ENCODE peak calls at places on chromosome 15, in seven cellular contexts. G is GM12878, I is K562, Y is GM12891, K is SK-N-SH, A is HepG2, M is H1. B is an unnamed sample.

GRCh38 chr15:96293446-96293845 is 37.1 kb upstream of the NR2F2 start:
- DNase-seq in G (no peak), I (no peak), Y (no peak), K (no peak), A (no peak), M (no peak), B (no peak)

GRCh38 chr15:57555270-57555669 is 36.4 kb upstream of the MYZAP start:
- DNase-seq in G (no peak), I (no peak), Y (no peak), K (no peak), A (no peak), M (no peak), B (no peak)

GRCh38 chr15:40243126-40243810 is 4.4 kb downstream of the PAK6 start:
- DNase-seq in G (no peak), I (peak), Y (no peak), K (no peak), A (no peak), M (no peak), B (no peak)

GRCh38 chr15:73838795-73839565 is 34.4 kb upstream of the TBC1D21 start:
- DNase-seq in G (no peak), I (no peak), Y (no peak), K (peak), A (no peak), M (no peak), B (no peak)

GRCh38 chr15:62940755-62941361 is 101.7 kb upstream of the TPM1 start:
- DNase-seq in G (no peak), I (no peak), Y (no peak), K (peak), A (no peak), M (no peak), B (no peak)

GRCh38 chr15:39641187-39641889 is 60.5 kb downstream of the THBS1 start:
- DNase-seq in G (no peak), I (no peak), Y (no peak), K (no peak), A (no peak), M (no peak), B (no peak)

GRCh38 chr15:80090041-80090440 is 30.6 kb downstream of the ZFAND6 start:
- DNase-seq in G (no peak), I (no peak), Y (no peak), K (no peak), A (no peak), M (no peak), B (no peak)

GRCh38 chr15:58227706-58228543 is 89.7 kb downstream of the AQP9 start:
- DNase-seq in G (peak), I (peak), Y (peak), K (peak), A (peak), M (peak), B (peak)

GRCh38 chr15:91199511-91199910 is 99.5 kb downstream of the SV2B start:
- DNase-seq in G (no peak), I (no peak), Y (no peak), K (no peak), A (no peak), M (peak), B (no peak)

GRCh38 chr15:95371664-95372063 is 958.8 kb upstream of the NR2F2 start:
- DNase-seq in G (no peak), I (no peak), Y (no peak), K (no peak), A (no peak), M (no peak), B (no peak)

GRCh38 chr15:34243226-34243625 is 18.4 kb downstream of the EMC4 start:
- DNase-seq in G (no peak), I (no peak), Y (no peak), K (no peak), A (no peak), M (no peak), B (no peak)

GRCh38 chr15:63915888-63916731 is 82.4 kb upstream of the HERC1 start:
- DNase-seq in G (no peak), I (no peak), Y (no peak), K (peak), A (no peak), M (peak), B (no peak)

GRCh38 chr15:74793135-74794028 is 11.5 kb downstream of the CSK start:
- DNase-seq in G (no peak), I (no peak), Y (no peak), K (no peak), A (no peak), M (no peak), B (no peak)

GRCh38 chr15:52018244-52018643 is 775 bp upstream of the MAPK6 start:
- DNase-seq in G (no peak), I (no peak), Y (no peak), K (no peak), A (no peak), M (no peak), B (no peak)

GRCh38 chr15:31327674-31328424 is 1.2 kb downstream of the KLF13 start:
- DNase-seq in G (no peak), I (peak), Y (no peak), K (peak), A (peak), M (peak), B (no peak)

GRCh38 chr15:50355612-50355905 is 561 bp upstream of the GABPB1 start:
- DNase-seq in G (no peak), I (no peak), Y (no peak), K (no peak), A (no peak), M (no peak), B (no peak)

GRCh38 chr15:55802600-55803376 is 59.8 kb upstream of the PRTG start:
- DNase-seq in G (no peak), I (no peak), Y (no peak), K (peak), A (no peak), M (no peak), B (no peak)
- TF ChIP-seq TAF1 in G (no peak), I (no peak), Y (no peak), K (no peak), A (no peak), M (no peak), B (no peak)

GRCh38 chr15:66565141-66565595 is 630 bp downstream of the LCTL start:
- DNase-seq in G (no peak), I (no peak), Y (no peak), K (no peak), A (no peak), M (no peak), B (no peak)

GRCh38 chr15:66563566-66564110 is 2.2 kb downstream of the LCTL start:
- DNase-seq in G (no peak), I (no peak), Y (no peak), K (no peak), A (no peak), M (no peak), B (no peak)

GRCh38 chr15:66564136-66565041 is 1.4 kb downstream of the LCTL start:
- DNase-seq in G (no peak), I (no peak), Y (no peak), K (no peak), A (no peak), M (no peak), B (no peak)

GRCh38 chr15:66566963-66567531 is 1.2 kb upstream of the LCTL start:
- DNase-seq in G (peak), I (peak), Y (peak), K (peak), A (peak), M (peak), B (peak)

GRCh38 chr15:66565731-66566130 is at the start of gene LCTL:
- DNase-seq in G (no peak), I (peak), Y (no peak), K (no peak), A (peak), M (peak), B (no peak)
- TF ChIP-seq TAF1 in G (no peak), I (no peak), Y (no peak), K (no peak), A (no peak), M (no peak), B (no peak)

GRCh38 chr15:69749797-69750196 is 297.2 kb downstream of the RPLP1 start:
- DNase-seq in G (no peak), I (no peak), Y (no peak), K (no peak), A (no peak), M (no peak), B (no peak)
- TF ChIP-seq TAF1 in G (no peak), I (no peak), Y (no peak), K (no peak), A (no peak), M (no peak), B (no peak)

DNA sequence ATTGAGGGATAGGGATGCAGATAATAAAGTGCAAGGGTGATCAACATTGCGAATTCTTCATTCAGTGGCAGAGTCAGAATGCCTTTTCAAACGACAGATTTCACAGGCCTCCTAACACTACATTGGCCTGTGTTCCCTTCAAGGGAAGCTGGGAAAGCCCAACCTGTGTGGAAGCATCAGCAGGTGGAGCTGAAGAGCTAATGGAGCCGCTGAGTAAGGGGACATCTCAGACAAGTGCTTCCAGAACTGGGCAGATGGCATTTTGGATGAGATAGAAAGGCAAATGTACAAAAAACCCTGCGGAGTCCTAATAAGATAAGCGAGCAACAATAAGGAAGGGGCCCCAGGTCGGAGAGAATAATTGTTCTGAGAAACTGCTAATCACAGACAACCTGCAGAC is 8.5 kb upstream of the SLC24A5 start:
- DNase-seq in G (no peak), I (no peak), Y (no peak), K (peak), A (peak), M (peak), B (no peak)
- TF ChIP-seq TAF1 in G (no peak), I (no peak), Y (no peak), K (no peak), A (no peak), M (no peak), B (no peak)

GRCh38 chr15:90087454-90088154 is 14.7 kb downstream of the IDH2 start:
- DNase-seq in G (no peak), I (peak), Y (no peak), K (peak), A (peak), M (no peak), B (no peak)
- TF ChIP-seq TAF1 in G (no peak), I (no peak), Y (no peak), K (no peak), A (no peak), M (no peak), B (no peak)

DNA sequence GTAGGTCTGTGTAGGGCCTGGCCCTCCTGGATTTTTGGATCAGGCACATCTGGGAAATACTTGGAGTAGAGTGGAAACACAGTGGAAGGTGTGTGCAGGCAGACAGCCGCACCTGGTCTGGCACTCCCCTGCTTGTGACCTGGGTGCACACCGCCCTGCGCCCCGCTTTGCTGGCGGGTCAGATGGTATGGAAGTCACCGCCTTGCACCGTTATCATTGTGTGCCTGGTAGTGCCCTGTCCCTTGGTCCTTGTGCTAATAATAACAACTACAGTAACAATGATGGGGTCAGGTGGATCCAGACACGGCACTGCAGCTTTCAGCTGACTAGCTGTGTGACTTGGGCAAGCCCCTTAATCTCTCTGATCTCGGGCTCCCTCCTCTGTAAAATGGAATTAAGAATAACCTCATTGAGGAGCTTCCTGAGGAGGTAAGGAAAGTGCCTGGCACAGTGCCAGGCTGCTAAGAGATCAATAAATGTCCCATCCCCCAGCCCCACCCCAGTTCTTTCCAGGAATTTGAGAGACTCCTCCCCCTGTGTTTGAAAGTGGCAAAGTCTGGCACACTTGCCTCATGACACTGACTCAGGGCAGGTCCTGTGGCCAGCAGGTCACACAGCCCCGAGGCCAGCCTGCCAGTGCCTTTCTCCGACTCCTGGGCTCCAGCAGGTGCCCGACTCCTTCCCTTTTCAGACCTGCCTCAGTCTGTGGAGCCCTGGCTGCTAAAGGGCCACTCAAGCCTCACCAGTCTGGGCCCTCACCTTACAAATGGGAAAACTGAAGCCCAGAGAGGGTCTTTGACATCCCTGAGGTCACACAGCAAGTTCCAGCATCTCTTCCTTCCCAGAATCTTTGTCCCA is 9.8 kb downstream of the ISG20 start:
- DNase-seq in G (no peak), I (no peak), Y (no peak), K (peak), A (no peak), M (peak), B (no peak)
- TF ChIP-seq TAF1 in G (no peak), I (no peak), Y (no peak), K (no peak), A (no peak), M (no peak), B (no peak)

B was measured in GM12892.